ENCODE peak calls at places on chromosomes 6 and 20, in six cellular contexts. One of them, this sample, is unnamed.

GRCh38 chr6:64459411-64459810 is 823.8 kb downstream of the PHF3 start:
- DNase-seq in AG04450: no peak
- DNase-seq in GM13977: no peak
- DNase-seq in activated B cell treated with CpG ODN at 0.5 μM for 24 hours: no peak
- DNase-seq in A549: no peak
- DNase-seq in WTC11: no peak
- DNase-seq in this sample: no peak

GRCh38 chr6:25889877-25890853 is 16.1 kb upstream of the SLC17A3 start:
- DNase-seq in AG04450: no peak
- DNase-seq in GM13977: no peak
- DNase-seq in activated B cell treated with CpG ODN at 0.5 μM for 24 hours: no peak
- DNase-seq in A549: peak; percentile 47
- DNase-seq in WTC11: no peak
- DNase-seq in this sample: peak; percentile 40

GRCh38 chr20:3673551-3674070 is 8.2 kb downstream of the ADAM33 start:
- DNase-seq in AG04450: no peak
- DNase-seq in GM13977: no peak
- DNase-seq in activated B cell treated with CpG ODN at 0.5 μM for 24 hours: no peak
- DNase-seq in A549: no peak
- DNase-seq in WTC11: no peak
- DNase-seq in this sample: no peak

GRCh38 chr6:149895702-149896310 is 2.1 kb downstream of the RAET1E start:
- DNase-seq in AG04450: no peak
- DNase-seq in GM13977: no peak
- DNase-seq in activated B cell treated with CpG ODN at 0.5 μM for 24 hours: no peak
- DNase-seq in A549: peak; percentile 44
- DNase-seq in WTC11: no peak
- DNase-seq in this sample: no peak

GRCh38 chr6:160926281-160927276 is 65.0 kb upstream of the MAP3K4 start:
- DNase-seq in AG04450: no peak
- DNase-seq in GM13977: no peak
- DNase-seq in activated B cell treated with CpG ODN at 0.5 μM for 24 hours: no peak
- DNase-seq in A549: no peak
- DNase-seq in WTC11: no peak
- DNase-seq in this sample: no peak

GRCh38 chr6:6736753-6737654 is 148.5 kb downstream of the LY86 start:
- DNase-seq in AG04450: no peak
- DNase-seq in GM13977: no peak
- DNase-seq in activated B cell treated with CpG ODN at 0.5 μM for 24 hours: no peak
- DNase-seq in A549: no peak
- DNase-seq in WTC11: peak; percentile 81
- DNase-seq in this sample: no peak

GRCh38 chr6:46899636-46900035 is 22.1 kb downstream of the ADGRF5 start:
- DNase-seq in AG04450: no peak
- DNase-seq in GM13977: no peak
- DNase-seq in activated B cell treated with CpG ODN at 0.5 μM for 24 hours: no peak
- DNase-seq in A549: no peak
- DNase-seq in WTC11: no peak
- DNase-seq in this sample: no peak

GRCh38 chr6:26031595-26032386 is 55.4 kb upstream of the HFE start:
- DNase-seq in AG04450: peak; percentile 87
- DNase-seq in GM13977: peak; percentile 87
- DNase-seq in activated B cell treated with CpG ODN at 0.5 μM for 24 hours: peak; percentile 55
- DNase-seq in A549: peak; percentile 97
- DNase-seq in WTC11: peak; percentile 80
- DNase-seq in this sample: peak; percentile 89

GRCh38 chr6:155412335-155412734 is 43.3 kb downstream of the NOX3 start:
- DNase-seq in AG04450: no peak
- DNase-seq in GM13977: no peak
- DNase-seq in activated B cell treated with CpG ODN at 0.5 μM for 24 hours: no peak
- DNase-seq in A549: no peak
- DNase-seq in WTC11: no peak
- DNase-seq in this sample: no peak

GRCh38 chr6:81814365-81815109 is 62.1 kb upstream of the TENT5A start:
- DNase-seq in AG04450: no peak
- DNase-seq in GM13977: no peak
- DNase-seq in activated B cell treated with CpG ODN at 0.5 μM for 24 hours: no peak
- DNase-seq in A549: no peak
- DNase-seq in WTC11: no peak
- DNase-seq in this sample: no peak

GRCh38 chr20:47691632-47692031 is 93.6 kb downstream of the SULF2 start:
- DNase-seq in AG04450: no peak
- DNase-seq in GM13977: no peak
- DNase-seq in activated B cell treated with CpG ODN at 0.5 μM for 24 hours: no peak
- DNase-seq in A549: no peak
- DNase-seq in WTC11: no peak
- DNase-seq in this sample: no peak

GRCh38 chr20:15287331-15287730 is 949.9 kb upstream of the FLRT3 start:
- DNase-seq in AG04450: no peak
- DNase-seq in GM13977: no peak
- DNase-seq in activated B cell treated with CpG ODN at 0.5 μM for 24 hours: no peak
- DNase-seq in A549: no peak
- DNase-seq in WTC11: no peak
- DNase-seq in this sample: no peak

GRCh38 chr6:121260651-121261102 is 73.6 kb downstream of the TBC1D32 start:
- DNase-seq in AG04450: no peak
- DNase-seq in GM13977: no peak
- DNase-seq in activated B cell treated with CpG ODN at 0.5 μM for 24 hours: no peak
- DNase-seq in A549: no peak
- DNase-seq in WTC11: no peak
- DNase-seq in this sample: no peak

GRCh38 chr6:68473433-68474210 is 161.5 kb upstream of the ADGRB3 start:
- DNase-seq in AG04450: no peak
- DNase-seq in GM13977: no peak
- DNase-seq in activated B cell treated with CpG ODN at 0.5 μM for 24 hours: no peak
- DNase-seq in A549: no peak
- DNase-seq in WTC11: no peak
- DNase-seq in this sample: no peak

DNA sequence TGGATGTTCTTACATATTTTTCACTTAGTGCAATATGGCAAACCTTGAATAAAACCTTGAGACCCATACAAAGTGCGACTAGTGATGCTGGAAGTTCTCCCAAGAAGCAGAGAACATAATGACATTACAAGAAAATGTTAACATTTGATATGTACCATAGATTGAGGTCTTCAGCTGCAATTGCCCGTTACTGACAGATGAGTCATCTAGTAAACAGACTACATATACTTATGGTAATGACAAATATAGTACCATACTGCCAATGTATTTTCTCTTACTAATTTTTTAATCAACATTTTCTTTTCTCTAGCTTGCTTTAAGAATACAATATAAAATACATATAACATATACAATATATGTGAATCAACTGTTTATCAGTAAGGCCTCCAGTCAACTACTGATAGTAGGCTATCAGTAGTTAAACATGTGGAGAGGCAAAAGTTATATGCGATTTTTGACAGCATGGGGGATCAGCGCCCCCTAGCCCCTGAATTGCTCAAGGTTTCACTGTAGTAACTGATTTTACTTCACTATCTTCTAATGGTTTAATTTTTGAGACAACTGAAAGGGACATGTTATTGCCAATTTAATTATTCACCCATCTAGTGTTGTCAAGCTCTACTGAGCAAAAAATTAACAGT is 166.7 kb upstream of the ADGRB3 start:
- DNase-seq in AG04450: no peak
- DNase-seq in GM13977: no peak
- DNase-seq in activated B cell treated with CpG ODN at 0.5 μM for 24 hours: no peak
- DNase-seq in A549: no peak
- DNase-seq in WTC11: peak; percentile 53
- DNase-seq in this sample: no peak
- TF ChIP-seq CTCF in AG04450: peak; percentile 15
- TF ChIP-seq CTCF in GM13977: peak; percentile 37
- TF ChIP-seq CTCF in activated B cell treated with CpG ODN at 0.5 μM for 24 hours: no peak
- TF ChIP-seq CTCF in A549: no peak
- TF ChIP-seq CTCF in WTC11: peak; percentile 43
- TF ChIP-seq CTCF in this sample: no peak

GRCh38 chr6:2915150-2915549 is 12.0 kb upstream of the SERPINB9 start:
- DNase-seq in AG04450: no peak
- DNase-seq in GM13977: no peak
- DNase-seq in activated B cell treated with CpG ODN at 0.5 μM for 24 hours: no peak
- DNase-seq in A549: no peak
- DNase-seq in WTC11: no peak
- DNase-seq in this sample: no peak

GRCh38 chr6:2916354-2916925 is 13.3 kb upstream of the SERPINB9 start:
- DNase-seq in AG04450: no peak
- DNase-seq in GM13977: no peak
- DNase-seq in activated B cell treated with CpG ODN at 0.5 μM for 24 hours: no peak
- DNase-seq in A549: no peak
- DNase-seq in WTC11: no peak
- DNase-seq in this sample: no peak

GRCh38 chr6:2917801-2918495 is 14.8 kb upstream of the SERPINB9 start:
- DNase-seq in AG04450: no peak
- DNase-seq in GM13977: no peak
- DNase-seq in activated B cell treated with CpG ODN at 0.5 μM for 24 hours: no peak
- DNase-seq in A549: no peak
- DNase-seq in WTC11: no peak
- DNase-seq in this sample: no peak

GRCh38 chr6:2918936-2919335 is 15.8 kb upstream of the SERPINB9 start:
- DNase-seq in AG04450: no peak
- DNase-seq in GM13977: no peak
- DNase-seq in activated B cell treated with CpG ODN at 0.5 μM for 24 hours: no peak
- DNase-seq in A549: no peak
- DNase-seq in WTC11: no peak
- DNase-seq in this sample: no peak

GRCh38 chr6:2917065-2917464 is 14.0 kb upstream of the SERPINB9 start:
- DNase-seq in AG04450: no peak
- DNase-seq in GM13977: no peak
- DNase-seq in activated B cell treated with CpG ODN at 0.5 μM for 24 hours: no peak
- DNase-seq in A549: no peak
- DNase-seq in WTC11: no peak
- DNase-seq in this sample: no peak
- TF ChIP-seq CTCF in AG04450: peak; percentile 14
- TF ChIP-seq CTCF in GM13977: no peak
- TF ChIP-seq CTCF in activated B cell treated with CpG ODN at 0.5 μM for 24 hours: no peak
- TF ChIP-seq CTCF in A549: no peak
- TF ChIP-seq CTCF in WTC11: peak; percentile 20
- TF ChIP-seq CTCF in this sample: no peak

DNA sequence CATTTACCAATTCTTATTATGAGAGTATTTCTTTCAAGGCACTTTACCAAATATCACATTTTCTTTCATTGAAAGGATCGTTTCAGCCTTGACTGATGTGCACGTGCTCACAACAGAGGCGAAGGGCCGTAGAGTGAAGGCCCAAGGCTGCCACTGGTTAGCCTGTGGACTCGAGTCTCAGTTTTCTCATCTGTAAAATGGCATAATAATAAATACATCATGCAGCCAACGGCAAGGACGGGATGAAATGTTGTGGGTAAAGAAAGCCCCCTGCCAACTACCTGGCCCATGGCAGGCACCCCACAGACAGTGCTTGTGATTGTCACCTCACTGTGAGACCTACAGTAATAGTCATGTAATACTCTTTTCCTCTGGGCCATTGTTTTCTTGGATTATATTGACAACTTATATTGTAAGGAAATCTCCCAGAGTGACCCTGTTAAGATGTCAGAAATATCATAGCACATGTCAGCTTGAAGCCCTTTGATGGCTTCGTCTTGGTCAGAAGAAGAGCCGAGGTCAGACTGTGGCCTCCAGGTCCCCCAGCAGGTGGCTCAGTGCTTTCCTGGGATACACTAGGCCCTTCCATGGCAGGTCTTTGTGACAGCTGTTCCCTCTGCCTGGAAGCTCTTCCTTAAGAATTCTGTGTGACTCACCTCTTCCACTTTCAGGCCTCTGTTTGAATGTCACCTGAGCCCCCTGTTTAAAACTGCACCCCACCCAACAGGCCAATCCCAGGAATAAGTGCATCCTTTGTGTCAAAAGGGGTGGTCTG is 36.3 kb downstream of the FAM50B start:
- DNase-seq in AG04450: no peak
- DNase-seq in GM13977: no peak
- DNase-seq in activated B cell treated with CpG ODN at 0.5 μM for 24 hours: no peak
- DNase-seq in A549: peak; percentile 62
- DNase-seq in WTC11: no peak
- DNase-seq in this sample: no peak
- TF ChIP-seq CTCF in AG04450: peak; percentile 35
- TF ChIP-seq CTCF in GM13977: no peak
- TF ChIP-seq CTCF in activated B cell treated with CpG ODN at 0.5 μM for 24 hours: no peak
- TF ChIP-seq CTCF in A549: peak; percentile 17
- TF ChIP-seq CTCF in WTC11: no peak
- TF ChIP-seq CTCF in this sample: no peak

GRCh38 chr6:67694127-67694526 is 941.0 kb upstream of the ADGRB3 start:
- DNase-seq in AG04450: no peak
- DNase-seq in GM13977: no peak
- DNase-seq in activated B cell treated with CpG ODN at 0.5 μM for 24 hours: no peak
- DNase-seq in A549: no peak
- DNase-seq in WTC11: no peak
- DNase-seq in this sample: no peak
- TF ChIP-seq CTCF in AG04450: no peak
- TF ChIP-seq CTCF in GM13977: no peak
- TF ChIP-seq CTCF in activated B cell treated with CpG ODN at 0.5 μM for 24 hours: no peak
- TF ChIP-seq CTCF in A549: no peak
- TF ChIP-seq CTCF in WTC11: no peak
- TF ChIP-seq CTCF in this sample: no peak

GRCh38 chr6:108114861-108115597 is 40.5 kb upstream of the OSTM1 start:
- DNase-seq in AG04450: peak; percentile 8
- DNase-seq in GM13977: no peak
- DNase-seq in activated B cell treated with CpG ODN at 0.5 μM for 24 hours: peak; percentile 41
- DNase-seq in A549: peak; percentile 41
- DNase-seq in WTC11: peak; percentile 74
- DNase-seq in this sample: peak; percentile 70
- TF ChIP-seq CTCF in AG04450: peak; percentile 27
- TF ChIP-seq CTCF in GM13977: no peak
- TF ChIP-seq CTCF in activated B cell treated with CpG ODN at 0.5 μM for 24 hours: no peak
- TF ChIP-seq CTCF in A549: no peak
- TF ChIP-seq CTCF in WTC11: no peak
- TF ChIP-seq CTCF in this sample: no peak

GRCh38 chr20:35002426-35003210 is 47.0 kb downstream of the MYH7B start:
- DNase-seq in AG04450: no peak
- DNase-seq in GM13977: no peak
- DNase-seq in activated B cell treated with CpG ODN at 0.5 μM for 24 hours: no peak
- DNase-seq in A549: no peak
- DNase-seq in WTC11: no peak
- DNase-seq in this sample: no peak

GRCh38 chr20:35003211-35004031 is 47.8 kb downstream of the MYH7B start:
- DNase-seq in AG04450: no peak
- DNase-seq in GM13977: no peak
- DNase-seq in activated B cell treated with CpG ODN at 0.5 μM for 24 hours: no peak
- DNase-seq in A549: no peak
- DNase-seq in WTC11: peak; percentile 6
- DNase-seq in this sample: no peak

GRCh38 chr20:35000922-35001595 is 45.4 kb downstream of the MYH7B start:
- DNase-seq in AG04450: no peak
- DNase-seq in GM13977: no peak
- DNase-seq in activated B cell treated with CpG ODN at 0.5 μM for 24 hours: no peak
- DNase-seq in A549: no peak
- DNase-seq in WTC11: no peak
- DNase-seq in this sample: no peak

GRCh38 chr20:35000311-35000921 is 44.7 kb downstream of the MYH7B start:
- DNase-seq in AG04450: no peak
- DNase-seq in GM13977: no peak
- DNase-seq in activated B cell treated with CpG ODN at 0.5 μM for 24 hours: no peak
- DNase-seq in A549: no peak
- DNase-seq in WTC11: no peak
- DNase-seq in this sample: no peak

GRCh38 chr20:35001596-35002362 is 46.1 kb downstream of the MYH7B start:
- DNase-seq in AG04450: no peak
- DNase-seq in GM13977: no peak
- DNase-seq in activated B cell treated with CpG ODN at 0.5 μM for 24 hours: no peak
- DNase-seq in A549: no peak
- DNase-seq in WTC11: peak; percentile 66
- DNase-seq in this sample: no peak
- TF ChIP-seq CTCF in AG04450: peak; percentile 41
- TF ChIP-seq CTCF in GM13977: peak; percentile 47
- TF ChIP-seq CTCF in activated B cell treated with CpG ODN at 0.5 μM for 24 hours: no peak
- TF ChIP-seq CTCF in A549: peak; percentile 25
- TF ChIP-seq CTCF in WTC11: no peak
- TF ChIP-seq CTCF in this sample: no peak